ENCODE peak calls at places on chromosomes 6 and 20, in nine cellular contexts. W is retinal pigment epithelial cell; B is keratinocyte; K is NCI-H1694 treated with DMSO at 0.1 percent for 48 hours; O is GM12891; L is CD8-positive, alpha-beta memory T cell; F is H9; Z is astrocyte of the spinal cord; A is AG04450. I is an unnamed sample.

GRCh38 chr6:104799134-104799657 is 60.5 kb downstream of the HACE1 start:
- DNase-seq in W (no peak), B (no peak), K (no peak), O (no peak), L (no peak), F (no peak), Z (no peak), A (no peak), I (no peak)

GRCh38 chr6:166413491-166413951 is 30.8 kb upstream of the MPC1 start:
- DNase-seq in W (no peak), B (no peak), K (no peak), O (no peak), L (peak), F (no peak), Z (no peak), A (no peak), I (no peak)

GRCh38 chr6:148577687-148578488 is 168.9 kb upstream of the UST start:
- DNase-seq in W (peak), B (no peak), K (peak), O (peak), L (peak), F (peak), Z (peak), A (peak), I (peak)

GRCh38 chr20:49320460-49320859 is 42.6 kb upstream of the ZNFX1 start:
- DNase-seq in W (peak), B (no peak), K (no peak), O (no peak), L (no peak), F (peak), Z (peak), A (no peak), I (peak)

GRCh38 chr6:115890238-115890637 is 170.5 kb downstream of the FRK start:
- DNase-seq in W (no peak), B (no peak), K (no peak), O (no peak), L (no peak), F (no peak), Z (no peak), A (no peak), I (no peak)

GRCh38 chr20:3890410-3890751 is 1.2 kb downstream of the PANK2 start:
- DNase-seq in W (no peak), B (no peak), K (peak), O (no peak), L (no peak), F (no peak), Z (peak), A (no peak), I (peak)

GRCh38 chr6:150899231-150899630 is 33.7 kb downstream of the MTHFD1L start:
- DNase-seq in W (no peak), B (no peak), K (no peak), O (no peak), L (no peak), F (no peak), Z (no peak), A (no peak), I (no peak)

GRCh38 chr20:10643560-10643873 is 30.3 kb downstream of the JAG1 start:
- DNase-seq in W (no peak), B (no peak), K (no peak), O (no peak), L (no peak), F (no peak), Z (no peak), A (no peak), I (no peak)

GRCh38 chr20:37337208-37337955 is 8.6 kb upstream of the SRC start:
- DNase-seq in W (no peak), B (no peak), K (no peak), O (no peak), L (no peak), F (peak), Z (no peak), A (no peak), I (no peak)

GRCh38 chr6:107186047-107186446 is 70.7 kb upstream of the BEND3 start:
- DNase-seq in W (no peak), B (no peak), K (no peak), O (no peak), L (no peak), F (no peak), Z (no peak), A (no peak), I (no peak)

GRCh38 chr6:135180458-135181332 is at the start of gene MYB:
- DNase-seq in W (no peak), B (no peak), K (peak), O (peak), L (peak), F (peak), Z (peak), A (no peak), I (peak)

GRCh38 chr6:26104457-26105108 is 17.4 kb downstream of the HFE start:
- DNase-seq in W (no peak), B (no peak), K (no peak), O (no peak), L (no peak), F (peak), Z (no peak), A (no peak), I (no peak)

GRCh38 chr20:57432874-57433491 is 41.8 kb downstream of the RBM38 start:
- DNase-seq in W (no peak), B (no peak), K (no peak), O (peak), L (peak), F (no peak), Z (no peak), A (no peak), I (peak)

GRCh38 chr6:28742668-28743270 is 181.0 kb downstream of the TRIM27 start:
- DNase-seq in W (no peak), B (peak), K (peak), O (no peak), L (no peak), F (peak), Z (peak), A (no peak), I (peak)

GRCh38 chr6:166450167-166450873 is 67.6 kb upstream of the MPC1 start:
- DNase-seq in W (no peak), B (no peak), K (no peak), O (no peak), L (no peak), F (no peak), Z (no peak), A (no peak), I (no peak)

GRCh38 chr20:44644384-44645131 is 6.9 kb downstream of the ADA start:
- DNase-seq in W (no peak), B (no peak), K (no peak), O (no peak), L (peak), F (no peak), Z (no peak), A (no peak), I (no peak)

GRCh38 chr20:33477386-33478234 is 12.3 kb upstream of the CBFA2T2 start:
- DNase-seq in W (no peak), B (no peak), K (no peak), O (no peak), L (no peak), F (peak), Z (no peak), A (no peak), I (no peak)

GRCh38 chr6:9224539-9224938 is 789.2 kb upstream of the SLC35B3 start:
- DNase-seq in W (no peak), B (no peak), K (no peak), O (no peak), L (no peak), F (no peak), Z (no peak), A (no peak), I (no peak)

GRCh38 chr20:22312744-22313346 is 271.5 kb downstream of the FOXA2 start:
- DNase-seq in W (no peak), B (no peak), K (no peak), O (no peak), L (no peak), F (no peak), Z (peak), A (peak), I (peak)

GRCh38 chr6:54980511-54981275 is 134.1 kb downstream of the FAM83B start:
- DNase-seq in W (peak), B (no peak), K (no peak), O (no peak), L (no peak), F (no peak), Z (peak), A (peak), I (no peak)

GRCh38 chr20:31719644-31720485 is 2.8 kb downstream of the BCL2L1 start:
- DNase-seq in W (no peak), B (no peak), K (no peak), O (no peak), L (no peak), F (peak), Z (no peak), A (no peak), I (no peak)